ENCODE peak calls at places on chromosomes 16 and 17, in six cellular contexts. A is psoas muscle; R is HCT116; N is effector memory CD4-positive, alpha-beta T cell; B is ovary; G is tibial nerve. O is an unnamed sample. For H3K9me3 and H3K4me1, the result is how much of the 10 kb centered on the place peaks cover.

GRCh38 chr17:82505296-82505695 is 14.2 kb upstream of the FOXK2 start:
- DNase-seq in A (no peak), R (no peak), N (no peak), B (no peak), G (no peak), O (no peak)

GRCh38 chr17:59368218-59368857 is 36.9 kb downstream of the YPEL2 start:
- DNase-seq in A (no peak), R (no peak), N (no peak), B (no peak), G (no peak), O (no peak)

GRCh38 chr16:68283840-68284595 is 19.7 kb downstream of the SLC7A6 start:
- DNase-seq in A (peak), R (no peak), N (no peak), B (no peak), G (peak), O (no peak)

GRCh38 chr16:31072540-31073072 is 1.4 kb downstream of the ZNF668 start:
- DNase-seq in A (peak), R (no peak), N (no peak), B (no peak), G (no peak), O (no peak)

GRCh38 chr17:79135628-79136405 is 61.2 kb downstream of the ENGASE start:
- DNase-seq in A (no peak), R (no peak), N (no peak), B (no peak), G (no peak), O (no peak)

GRCh38 chr16:66618588-66618987 is 14.1 kb downstream of the CMTM3 start:
- DNase-seq in A (peak), R (peak), N (no peak), B (peak), G (no peak), O (no peak)

GRCh38 chr17:40646791-40647548 is 648 bp downstream of the SMARCE1 start:
- DNase-seq in A (no peak), R (peak), N (peak), B (no peak), G (no peak), O (no peak)

GRCh38 chr16:5066511-5066910 is 755 bp upstream of the C16orf89 start:
- DNase-seq in A (no peak), R (no peak), N (no peak), B (no peak), G (no peak), O (no peak)

DNA sequence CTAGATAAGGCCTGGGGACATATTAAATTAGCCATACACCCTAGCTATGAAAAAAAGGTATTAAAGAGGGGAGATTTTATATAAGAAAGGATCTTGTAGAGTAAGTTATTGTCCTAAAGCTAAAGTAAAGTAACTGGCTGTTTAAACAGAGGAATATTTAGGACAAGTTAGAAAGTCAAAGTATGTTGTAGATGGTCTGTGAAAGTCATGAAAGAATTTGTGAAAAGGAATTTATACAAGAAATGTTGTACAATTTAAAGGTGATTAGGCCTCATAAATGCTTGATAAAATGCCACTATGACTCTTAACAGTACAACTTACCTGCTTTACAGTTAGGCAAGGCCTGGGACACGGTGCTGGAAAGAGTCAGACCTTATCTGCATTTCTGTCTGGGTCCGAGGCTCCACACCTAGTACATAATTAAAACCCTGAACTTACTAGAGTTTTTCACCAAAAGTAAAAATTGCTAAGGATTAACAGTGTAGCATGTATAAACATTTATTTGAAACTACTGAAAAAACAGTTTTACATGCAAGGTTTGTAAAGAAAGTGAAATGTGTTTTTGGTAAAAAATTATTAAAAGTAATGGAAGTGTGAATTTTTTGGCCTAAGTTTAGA is 445.3 kb upstream of the TOM1L1 start:
- DNase-seq in A (no peak), R (no peak), N (no peak), B (no peak), G (no peak), O (no peak)
- H3K9me3 ChIP-seq in A (under half), R (under half), N (under half), B (under half), G (under half), O (under half)

GRCh38 chr16:11099672-11100195 is 155.4 kb downstream of the CLEC16A start:
- DNase-seq in A (no peak), R (no peak), N (no peak), B (no peak), G (no peak), O (no peak)

GRCh38 chr16:11097094-11097781 is 152.9 kb downstream of the CLEC16A start:
- DNase-seq in A (no peak), R (no peak), N (no peak), B (no peak), G (no peak), O (no peak)

GRCh38 chr16:11098601-11099377 is 154.4 kb downstream of the CLEC16A start:
- DNase-seq in A (no peak), R (no peak), N (no peak), B (no peak), G (no peak), O (no peak)

GRCh38 chr16:11095935-11096334 is 151.6 kb downstream of the CLEC16A start:
- DNase-seq in A (no peak), R (no peak), N (no peak), B (no peak), G (no peak), O (no peak)

DNA sequence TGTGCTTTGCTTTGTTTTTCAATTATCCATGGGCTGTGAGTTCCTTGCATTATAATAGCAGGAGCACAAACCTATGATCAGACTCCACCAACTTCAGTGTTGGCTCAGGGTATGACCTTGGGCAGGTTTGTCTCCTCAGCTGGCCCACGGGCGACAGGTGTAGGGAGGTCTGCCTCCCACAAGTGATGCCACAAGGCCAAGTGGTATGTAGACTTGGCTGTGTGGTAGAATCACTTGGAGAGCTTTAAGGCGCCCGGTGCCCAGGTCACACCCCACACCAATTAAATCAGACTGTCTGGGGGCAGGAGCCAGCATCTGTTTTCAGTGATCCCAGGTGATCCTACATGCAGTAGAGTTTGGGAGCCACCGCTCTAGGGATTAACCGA is 153.4 kb downstream of the CLEC16A start:
- DNase-seq in A (no peak), R (no peak), N (no peak), B (no peak), G (no peak), O (no peak)
- H3K4me1 ChIP-seq in A (under half), R (under half), N (under half), B (under half), G (under half), O (under half)

DNA sequence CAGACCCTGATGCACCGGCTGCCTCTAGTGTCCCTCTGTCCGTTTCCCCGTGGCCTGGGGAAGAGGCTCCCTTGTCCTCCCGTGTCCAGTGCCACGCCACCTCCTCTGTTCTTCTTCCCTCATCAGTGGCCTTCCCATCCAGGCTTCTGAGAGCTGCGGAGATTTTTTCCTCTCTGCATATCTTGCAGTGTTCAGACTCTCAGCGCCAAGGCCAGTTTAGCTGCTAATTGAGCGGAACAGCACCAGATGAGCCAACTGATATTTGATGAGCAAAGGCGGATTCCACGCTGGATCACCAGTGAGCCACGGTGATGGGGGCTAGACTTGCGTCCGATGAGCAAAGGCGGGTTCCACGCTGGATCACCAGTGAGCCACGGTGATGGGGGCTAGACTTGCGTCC is 257.6 kb downstream of the FOXL1 start:
- DNase-seq in A (no peak), R (no peak), N (no peak), B (no peak), G (no peak), O (no peak)
- H3K4me3 ChIP-seq in A (no peak), R (no peak), N (no peak), B (no peak), G (no peak), O (no peak)

DNA sequence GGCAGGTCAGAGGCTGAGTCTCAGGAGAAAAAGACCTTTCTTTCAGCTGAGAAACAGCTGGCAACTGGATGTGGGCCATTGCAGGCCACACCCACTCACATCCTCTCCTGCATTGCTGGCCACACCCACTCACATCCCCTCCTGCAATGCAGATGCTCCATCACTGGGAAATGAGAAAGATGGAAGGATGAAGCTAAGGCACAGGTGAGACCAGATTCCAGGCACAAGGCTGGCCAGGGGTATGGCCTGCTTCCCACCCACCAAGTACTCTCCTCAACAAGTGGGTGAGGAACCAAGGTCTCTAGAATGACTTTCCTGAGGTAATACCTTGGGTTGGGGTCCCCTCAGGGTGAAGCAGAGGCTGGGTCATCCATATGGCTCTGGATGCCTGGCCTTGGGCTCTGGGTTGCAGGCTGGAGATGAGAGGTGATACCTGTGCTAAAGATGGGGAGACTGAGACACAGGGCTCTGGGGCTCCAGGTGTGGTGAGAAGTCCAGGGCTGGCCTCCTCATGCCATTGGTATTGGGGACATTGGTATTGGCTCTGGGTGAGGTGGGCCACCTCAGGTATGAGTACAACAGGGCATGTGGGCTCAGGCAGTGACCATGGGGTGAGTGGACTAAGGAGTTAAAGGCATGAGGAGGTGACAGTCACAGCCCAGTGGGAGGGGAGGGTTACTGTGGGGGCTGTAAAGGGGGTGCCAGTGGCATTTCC is 1726.8 kb downstream of the TP53TG3F start:
- DNase-seq in A (no peak), R (no peak), N (no peak), B (no peak), G (no peak), O (no peak)
- H3K9me3 ChIP-seq in A (under half), R (under half), N (under half), B (under half), G (under half), O (under half)

GRCh38 chr16:56914896-56915295 is 17.0 kb upstream of the HERPUD1 start:
- DNase-seq in A (no peak), R (no peak), N (no peak), B (no peak), G (no peak), O (no peak)
- H3K4me1 ChIP-seq in A (under half), R (under half), N (under half), B (under half), G (under half), O (under half)

O was measured in iPS DF 6.9.